ENCODE peak calls at places on chromosomes 5 and 9, in nine cellular contexts. Q, X, D, W, A, S, F, N and B are unnamed samples.
A peak's percentile ranks its signal among the peaks of the same experiment; 100 is the strongest.

GRCh38 chr9:73575071-73575470 is 423.4 kb downstream of the ANXA1 start:
- DNase-seq in F (no peak), Q (no peak), D (no peak), S (no peak), A (no peak), N (no peak), W (no peak), X (no peak), B (no peak)

GRCh38 chr9:79028101-79028500 is 543.7 kb upstream of the TLE4 start:
- DNase-seq in X (no peak), Q (no peak), W (no peak), S (no peak), N (no peak), A (no peak), D (no peak), F (no peak), B (no peak)

GRCh38 chr5:120678279-120678678 is 214.2 kb downstream of the PRR16 start:
- DNase-seq in Q (no peak), X (no peak), D (no peak), N (no peak), W (no peak), S (no peak), F (no peak), A (no peak), B (no peak)

GRCh38 chr5:93330506-93330905 is 250.5 kb downstream of the NR2F1-AS1 start:
- DNase-seq in D (no peak), N (no peak), F (no peak), Q (no peak), A (no peak), X (no peak), S (no peak), W (no peak), B (no peak)

GRCh38 chr9:93143830-93144530 is 9.9 kb upstream of the NINJ1 start:
- DNase-seq in S (peak; percentile 66), A (no peak), F (no peak), D (no peak), X (no peak), W (peak; percentile 42), N (no peak), Q (no peak), B (no peak)

GRCh38 chr5:130520211-130520610 is 615.9 kb downstream of the CHSY3 start:
- DNase-seq in F (no peak), S (no peak), Q (no peak), D (no peak), N (no peak), W (no peak), X (no peak), A (no peak), B (no peak)

GRCh38 chr5:7927466-7928375 is 58.8 kb downstream of the MTRR start:
- DNase-seq in W (peak; percentile 74), S (peak; percentile 68), Q (peak; percentile 64), X (peak; percentile 76), D (peak; percentile 77), A (no peak), N (no peak), F (no peak), B (no peak)

GRCh38 chr5:118529361-118530154 is 458.8 kb downstream of the DTWD2 start:
- DNase-seq in A (no peak), N (no peak), S (peak; percentile 30), W (no peak), F (no peak), D (no peak), Q (peak; percentile 63), X (no peak), B (no peak)

GRCh38 chr9:133916159-133916541 is 76.0 kb downstream of the VAV2 start:
- DNase-seq in S (no peak), N (no peak), D (no peak), Q (no peak), F (no peak), A (no peak), X (no peak), W (no peak), B (no peak)

GRCh38 chr9:136665704-136666363 is 3.1 kb downstream of the EGFL7 start:
- DNase-seq in X (no peak), N (no peak), W (no peak), F (no peak), A (no peak), S (peak; percentile 95), D (peak; percentile 81), Q (no peak), B (no peak)

GRCh38 chr9:94120854-94121376 is 36.7 kb downstream of the PTPDC1 start:
- DNase-seq in S (no peak), Q (no peak), X (no peak), A (no peak), F (no peak), N (no peak), D (no peak), W (no peak), B (no peak)

GRCh38 chr9:96061293-96061987 is 185.9 kb downstream of the ERCC6L2 start:
- DNase-seq in Q (peak; percentile 57), D (peak; percentile 54), X (peak; percentile 54), A (no peak), F (no peak), S (peak; percentile 64), W (no peak), N (peak; percentile 32), B (no peak)

GRCh38 chr9:16613605-16614004 is 256.9 kb downstream of the BNC2 start:
- DNase-seq in F (no peak), D (no peak), N (no peak), S (no peak), A (no peak), X (no peak), W (no peak), Q (no peak), B (no peak)

GRCh38 chr5:65913519-65913918 is 12.9 kb upstream of the ERBIN start:
- DNase-seq in D (no peak), F (no peak), X (no peak), W (no peak), A (no peak), Q (no peak), N (no peak), S (no peak), B (no peak)

GRCh38 chr9:124285903-124286291 is 28.1 kb downstream of the NEK6 start:
- DNase-seq in W (peak; percentile 80), F (peak; percentile 95), Q (peak; percentile 56), N (peak; percentile 89), X (no peak), S (no peak), A (peak; percentile 95), D (peak; percentile 36), B (no peak)

DNA sequence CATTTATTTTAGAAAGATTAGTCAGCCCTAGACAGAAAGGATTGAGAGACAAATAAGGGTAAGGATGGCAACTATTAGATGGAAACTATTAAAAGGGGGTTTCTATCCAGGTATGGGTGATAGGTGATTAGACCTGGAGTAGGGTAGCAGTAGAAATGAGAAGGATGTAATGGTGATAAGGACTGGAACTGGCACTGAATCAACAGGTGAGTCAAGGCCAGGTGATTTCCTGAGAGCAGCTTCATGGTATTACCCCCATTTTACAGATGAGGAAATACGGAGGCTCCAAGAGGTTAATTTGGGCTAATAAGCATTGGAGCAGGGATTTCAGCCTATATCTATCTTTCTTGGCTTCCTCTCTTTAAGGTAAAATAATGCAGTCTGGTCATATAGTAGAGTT is 55.7 kb downstream of the CAST start:
- DNase-seq in N (no peak), F (no peak), X (no peak), S (no peak), D (no peak), Q (no peak), A (no peak), W (no peak), B (no peak)
- H3K4me1 ChIP-seq in N (peaks cover 74% of the 10 kb centered on the region), F (peaks cover 35% of the 10 kb centered on the region), X (peaks cover 4% of the 10 kb centered on the region), S (no peaks in the 10 kb centered on the region), D (no peaks in the 10 kb centered on the region), Q (peaks cover 28% of the 10 kb centered on the region), A (peaks cover 76% of the 10 kb centered on the region), W (peaks cover 34% of the 10 kb centered on the region), B (peaks cover 85% of the 10 kb centered on the region)

GRCh38 chr5:175855041-175855720 is 16.2 kb upstream of the CPLX2 start:
- DNase-seq in A (no peak), X (no peak), D (no peak), Q (no peak), S (no peak), W (no peak), F (no peak), N (no peak), B (no peak)

GRCh38 chr5:175851727-175852126 is 19.7 kb upstream of the CPLX2 start:
- DNase-seq in Q (no peak), X (no peak), F (no peak), A (no peak), N (no peak), W (no peak), S (no peak), D (no peak), B (no peak)

GRCh38 chr5:175854231-175855040 is 16.9 kb upstream of the CPLX2 start:
- DNase-seq in D (no peak), N (no peak), A (no peak), S (peak; percentile 68), Q (peak; percentile 33), X (no peak), F (no peak), W (no peak), B (no peak)

GRCh38 chr5:175851311-175851710 is 20.1 kb upstream of the CPLX2 start:
- DNase-seq in F (no peak), Q (no peak), N (no peak), A (no peak), S (no peak), D (no peak), W (no peak), X (no peak), B (no peak)

DNA sequence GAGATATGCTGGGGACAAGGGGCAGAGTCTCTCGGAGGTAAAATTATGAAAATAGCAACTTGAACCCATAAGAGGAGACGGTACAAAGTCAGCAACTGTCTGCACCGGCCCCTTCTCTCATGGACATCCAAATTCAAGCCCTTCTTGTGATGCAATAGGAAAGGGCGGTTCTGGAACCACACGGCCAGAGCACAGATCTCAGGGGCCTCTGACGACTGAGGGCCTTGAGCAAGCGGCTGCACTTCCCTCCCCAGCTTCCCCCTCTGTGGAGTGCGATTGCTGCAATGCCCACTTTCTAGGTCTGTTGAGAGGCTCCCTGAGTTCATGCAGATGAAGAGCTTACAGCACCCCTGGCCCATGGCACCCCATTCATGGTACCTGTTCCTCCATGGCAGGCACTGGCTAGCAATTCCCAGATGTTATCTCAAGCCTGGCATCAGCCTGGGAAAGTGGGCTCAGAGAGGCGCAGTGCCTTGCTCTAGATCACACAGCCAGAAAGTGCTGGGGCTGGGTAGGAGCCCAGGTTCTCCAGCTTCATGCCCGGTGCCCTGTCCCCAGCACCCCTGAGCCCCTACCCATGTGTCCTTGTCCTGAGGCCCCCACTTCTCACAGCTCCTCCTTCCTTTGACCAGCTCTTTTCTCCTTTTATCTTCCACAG is 17.7 kb upstream of the CPLX2 start:
- DNase-seq in W (no peak), S (no peak), D (no peak), F (no peak), Q (no peak), A (no peak), N (peak; percentile 80), X (no peak), B (no peak)
- TF ChIP-seq EP300 in W (no peak), S (no peak), D (no peak), F (no peak), Q (no peak), A (no peak), N (no peak), X (no peak), B (no peak)

GRCh38 chr5:78633710-78634109 is 14.9 kb downstream of the LHFPL2 start:
- DNase-seq in S (no peak), D (no peak), N (no peak), X (no peak), F (no peak), A (no peak), W (no peak), Q (no peak), B (no peak)
- TF ChIP-seq POLR2AphosphoS5 in S (peak; percentile 8), D (no peak), N (no peak), X (no peak), F (no peak), A (no peak), W (no peak), Q (no peak), B (no peak)

GRCh38 chr5:139759219-139759721 is 36.3 kb upstream of the PSD2 start:
- DNase-seq in S (peak; percentile 78), X (no peak), A (no peak), D (no peak), Q (no peak), W (no peak), N (no peak), F (no peak), B (no peak)
- H3K4me1 ChIP-seq in S (peaks cover 8% of the 10 kb centered on the region), X (peaks cover 28% of the 10 kb centered on the region), A (peaks cover 15% of the 10 kb centered on the region), D (peaks cover 26% of the 10 kb centered on the region), Q (peaks cover 15% of the 10 kb centered on the region), W (peaks cover 6% of the 10 kb centered on the region), N (peaks cover 12% of the 10 kb centered on the region), F (peaks cover 7% of the 10 kb centered on the region), B (peaks cover 15% of the 10 kb centered on the region)